ENCODE peak calls at places on chromosomes 13 and 19, in eight cellular contexts. M is IMR-90, A is psoas muscle, B is lower leg skin, T is mammary epithelial cell, E is pancreas, L is ascending aorta, I is adrenal gland. Z is an unnamed sample.
A peak's percentile ranks its signal among the peaks of the same experiment; 100 is the strongest.

GRCh38 chr13:23855360-23855759 is 33.8 kb downstream of the MIPEP start:
- DNase-seq in B (no peak), T (no peak), E (no peak), L (no peak), I (no peak), A (no peak), M (no peak), Z (no peak)

GRCh38 chr19:10611907-10612306 is 13.4 kb upstream of the SLC44A2 start:
- DNase-seq in B (no peak), I (no peak), M (no peak), A (no peak), T (no peak), L (no peak), E (no peak), Z (no peak)

GRCh38 chr19:35843676-35844481 is 8.4 kb downstream of the NPHS1 start:
- DNase-seq in B (no peak), E (peak; percentile 67), L (no peak), I (no peak), A (no peak), M (no peak), T (peak; percentile 3), Z (no peak)

GRCh38 chr13:98524793-98525192 is 52.1 kb downstream of the STK24 start:
- DNase-seq in M (no peak), B (no peak), L (no peak), E (no peak), A (no peak), I (no peak), T (no peak), Z (no peak)

GRCh38 chr13:80054806-80055205 is 286.1 kb downstream of the SPRY2 start:
- DNase-seq in E (no peak), B (no peak), L (no peak), M (peak; percentile 73), I (no peak), T (peak; percentile 44), A (no peak), Z (no peak)

GRCh38 chr13:76489299-76489698 is 396.9 kb downstream of the KCTD12 start:
- DNase-seq in T (no peak), M (no peak), I (no peak), B (no peak), A (no peak), E (no peak), L (no peak), Z (no peak)

GRCh38 chr13:75770164-75771145 is 134.3 kb downstream of the LMO7 start:
- DNase-seq in T (no peak), I (no peak), M (peak; percentile 65), E (no peak), L (no peak), A (no peak), B (no peak), Z (no peak)

GRCh38 chr19:45200614-45201013 is 22.0 kb downstream of the BLOC1S3 start:
- DNase-seq in B (no peak), A (no peak), M (peak; percentile 57), L (no peak), I (peak; percentile 75), E (no peak), T (peak; percentile 30), Z (no peak)

GRCh38 chr19:17289489-17289888 is 7.8 kb downstream of the ANKLE1 start:
- DNase-seq in L (no peak), E (peak; percentile 45), A (peak; percentile 79), B (no peak), I (peak; percentile 87), T (no peak), M (peak; percentile 90), Z (no peak)

GRCh38 chr19:23787106-23787505 is 28.4 kb upstream of the ZNF681 start:
- DNase-seq in A (no peak), L (no peak), T (peak; percentile 64), E (no peak), I (peak; percentile 65), M (peak; percentile 1), B (no peak), Z (no peak)

GRCh38 chr19:4375620-4376228 is 24.6 kb downstream of the SH3GL1 start:
- DNase-seq in T (no peak), E (peak; percentile 39), A (no peak), M (peak; percentile 81), B (no peak), I (no peak), L (no peak), Z (no peak)

GRCh38 chr13:84925443-84925842 is 873.8 kb downstream of the SLITRK6 start:
- DNase-seq in I (no peak), A (no peak), B (no peak), M (peak; percentile 49), L (no peak), E (no peak), T (peak; percentile 52), Z (no peak)

GRCh38 chr13:30376426-30377311 is 45.6 kb upstream of the UBE2L5 start:
- DNase-seq in A (no peak), M (no peak), E (no peak), I (no peak), T (peak; percentile 9), L (no peak), B (no peak), Z (no peak)

GRCh38 chr13:112842343-112842856 is 126.6 kb upstream of the MCF2L start:
- DNase-seq in B (no peak), E (no peak), A (peak; percentile 80), I (no peak), M (no peak), T (no peak), L (no peak), Z (no peak)

GRCh38 chr13:27043013-27043412 is 128.6 kb downstream of the USP12 start:
- DNase-seq in A (no peak), L (no peak), B (peak; percentile 68), M (peak; percentile 98), E (no peak), T (peak; percentile 87), I (peak; percentile 58), Z (no peak)

GRCh38 chr13:28750187-28751045 is 31.6 kb upstream of the SLC46A3 start:
- DNase-seq in E (no peak), A (no peak), I (no peak), T (peak; percentile 17), L (no peak), B (no peak), M (no peak), Z (no peak)

GRCh38 chr13:98175823-98176222 is 1.2 kb downstream of the RNF113B start:
- DNase-seq in A (no peak), T (no peak), E (no peak), B (no peak), L (no peak), M (peak; percentile 63), I (no peak), Z (no peak)

DNA sequence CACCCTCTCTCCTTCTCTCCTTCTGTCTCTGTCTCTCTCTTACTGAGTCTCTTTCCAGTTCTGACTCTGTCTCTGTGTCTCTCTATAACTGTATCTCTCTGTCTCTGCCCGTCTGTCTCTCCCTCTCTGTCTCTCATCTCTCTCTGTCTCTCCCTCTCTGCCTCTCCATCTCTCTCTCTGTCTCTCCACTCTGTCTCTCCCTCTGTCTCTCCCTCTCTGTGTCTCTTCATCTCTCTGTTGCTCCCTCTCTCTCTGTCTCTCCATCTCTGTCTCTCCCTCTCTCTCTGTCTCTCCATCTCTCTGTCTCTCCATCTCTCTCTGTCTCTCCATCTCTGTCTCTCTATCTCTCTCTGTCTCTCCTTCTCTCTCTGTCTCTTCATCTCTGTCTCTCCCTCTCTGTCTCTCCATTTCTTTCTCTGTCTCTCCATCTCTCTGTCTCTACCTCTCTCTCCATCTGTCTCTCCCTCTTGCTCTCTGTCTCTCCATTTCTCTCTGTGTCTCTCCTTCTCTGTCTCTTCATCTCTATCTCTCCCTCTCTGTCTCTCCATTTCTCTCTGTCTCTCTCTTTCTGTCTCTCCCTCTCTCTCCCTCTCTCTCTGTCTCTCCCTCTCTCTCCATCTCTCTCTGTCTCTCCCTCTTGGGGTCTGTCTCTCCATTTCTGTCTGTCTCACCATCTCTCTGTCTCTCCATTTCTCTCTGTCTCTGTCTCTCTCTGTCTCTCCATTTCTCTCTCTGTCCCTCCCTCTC is 3.3 kb upstream of the MEIS3 start:
- DNase-seq in A (no peak), B (no peak), T (no peak), E (no peak), M (no peak), L (no peak), I (no peak), Z (no peak)
- H3K4me3 ChIP-seq in A (no peak overlapping the region), B (no peak overlapping the region), T (no peak overlapping the region), E (no peak overlapping the region), M (no peak overlapping the region), L (no peak overlapping the region), I (no peak overlapping the region), Z (no peak overlapping the region)

DNA sequence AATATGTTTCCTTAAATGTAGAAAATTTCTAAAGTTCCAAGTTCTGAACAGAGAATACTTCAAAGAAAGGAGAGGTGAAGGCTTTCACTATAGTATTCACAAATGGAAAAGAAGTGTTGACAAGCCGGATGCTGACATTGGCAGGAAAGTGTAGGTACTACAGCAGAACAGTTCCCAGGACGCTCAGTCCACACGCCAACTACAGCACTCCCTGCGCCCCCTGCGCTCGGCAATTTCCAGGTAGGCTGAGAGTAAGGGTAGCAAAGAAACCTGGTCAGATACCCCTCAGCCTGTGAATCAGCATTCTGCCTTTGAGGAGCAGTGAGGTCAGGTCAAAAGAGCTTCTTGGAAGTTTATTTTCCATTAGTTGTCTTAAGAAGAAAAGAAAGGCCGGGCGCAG is 115.3 kb downstream of the NALCN start:
- DNase-seq in A (no peak), T (no peak), B (no peak), E (no peak), M (no peak), I (no peak), L (no peak), Z (no peak)
- TF ChIP-seq CTCF in A (no peak), T (no peak), B (no peak), E (no peak), M (no peak), I (no peak), L (peak; percentile 13), Z (no peak)

DNA sequence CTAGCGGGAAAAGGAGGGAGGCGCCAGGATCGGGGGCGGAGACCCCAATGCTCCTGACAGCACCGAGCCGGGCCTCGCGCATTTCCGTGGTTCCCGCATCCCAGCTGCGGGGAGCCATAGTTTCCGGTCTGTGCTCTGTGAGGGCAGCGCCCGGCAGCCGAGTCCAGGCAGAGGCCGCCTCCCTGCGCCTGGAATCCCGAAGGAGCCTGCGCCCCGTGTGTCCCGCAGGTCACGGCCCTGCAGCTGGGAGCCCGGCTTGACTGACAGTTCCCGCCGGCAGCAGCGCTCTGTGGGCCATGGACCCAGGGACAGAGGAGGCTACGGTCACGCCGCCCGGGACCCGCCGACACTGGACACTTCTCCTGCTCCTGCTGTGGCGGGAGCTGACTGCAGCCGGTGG is 74.6 kb upstream of the C13orf46 start:
- DNase-seq in M (no peak), E (no peak), L (no peak), B (no peak), I (no peak), A (no peak), T (no peak), Z (no peak)
- H3K4me3 ChIP-seq in M (no peak overlapping the region), E (no peak overlapping the region), L (no peak overlapping the region), B (no peak overlapping the region), I (no peak overlapping the region), A (no peak overlapping the region), T (no peak overlapping the region), Z (no peak overlapping the region)

DNA sequence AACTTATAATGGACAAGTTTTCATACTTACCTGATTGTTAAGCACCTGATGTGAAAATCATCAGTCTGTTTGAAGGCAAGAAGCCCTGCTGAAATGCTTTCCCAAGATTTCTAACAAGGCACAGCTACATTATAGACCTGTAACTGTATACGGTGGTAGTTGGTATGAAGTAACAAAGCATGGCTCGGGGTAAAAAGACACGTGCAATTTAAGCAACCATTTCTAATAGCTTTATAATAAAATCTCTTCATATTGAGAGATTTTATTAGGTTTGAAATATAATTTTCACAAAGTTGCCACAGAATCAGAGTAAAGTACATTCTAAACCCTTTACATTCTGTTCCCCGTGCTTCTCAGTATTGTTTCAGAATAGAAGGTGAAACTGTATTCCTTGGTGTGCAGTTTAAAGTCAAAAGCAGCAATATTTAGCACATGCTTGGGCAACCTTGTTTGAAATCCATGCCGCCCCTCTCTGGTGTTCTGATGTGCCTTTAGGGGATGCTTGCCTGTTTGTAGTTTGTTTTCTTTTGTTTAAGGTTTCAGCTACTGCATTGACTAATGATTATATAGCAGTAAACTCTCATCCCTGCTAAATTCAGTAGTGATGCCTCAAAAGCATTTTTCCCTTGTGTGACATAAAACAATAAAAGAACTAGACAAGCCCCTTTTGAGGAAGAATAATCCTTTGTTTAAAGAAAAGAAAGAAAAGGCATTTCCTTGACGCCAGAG is 125.2 kb upstream of the OBI1 start:
- DNase-seq in E (no peak), M (no peak), A (no peak), L (no peak), T (no peak), I (no peak), B (no peak), Z (no peak)
- TF ChIP-seq CTCF in E (no peak), M (no peak), A (no peak), L (no peak), T (no peak), I (no peak), B (no peak), Z (no peak)

Z was measured in vagina.